ENCODE peak calls at places on chromosomes 7 and 10, in nine cellular contexts. One of them, this sample, is unnamed.

GRCh38 chr7:117084286-117084685 is 131.0 kb downstream of the ST7 start:
- DNase-seq in hippocampal formation: no peak
- DNase-seq in AG08396: no peak
- DNase-seq in C1 segment of cervical spinal cord: no peak
- DNase-seq in H9: no peak
- DNase-seq in NCI-H146: no peak
- DNase-seq in activated naive CD4-positive, alpha-beta T cell: no peak
- DNase-seq in stimulated activated CD8-positive, alpha-beta memory T cell treated with anti-CD3 and anti-CD28 coated beads, Interleukin-4, amount 100 ng/mL, for 1 hour: no peak
- DNase-seq in midbrain: no peak
- DNase-seq in this sample: no peak

GRCh38 chr7:19677201-19677600 is 31.6 kb downstream of the POLR1F start:
- DNase-seq in hippocampal formation: no peak
- DNase-seq in AG08396: no peak
- DNase-seq in C1 segment of cervical spinal cord: no peak
- DNase-seq in H9: no peak
- DNase-seq in NCI-H146: no peak
- DNase-seq in activated naive CD4-positive, alpha-beta T cell: no peak
- DNase-seq in stimulated activated CD8-positive, alpha-beta memory T cell treated with anti-CD3 and anti-CD28 coated beads, Interleukin-4, amount 100 ng/mL, for 1 hour: no peak
- DNase-seq in midbrain: no peak
- DNase-seq in this sample: no peak

GRCh38 chr10:98029149-98030092 is 1.0 kb downstream of the CRTAC1 start:
- DNase-seq in hippocampal formation: peak
- DNase-seq in AG08396: no peak
- DNase-seq in C1 segment of cervical spinal cord: no peak
- DNase-seq in H9: no peak
- DNase-seq in NCI-H146: peak
- DNase-seq in activated naive CD4-positive, alpha-beta T cell: no peak
- DNase-seq in stimulated activated CD8-positive, alpha-beta memory T cell treated with anti-CD3 and anti-CD28 coated beads, Interleukin-4, amount 100 ng/mL, for 1 hour: no peak
- DNase-seq in midbrain: no peak
- DNase-seq in this sample: no peak

GRCh38 chr10:103451871-103452713 is at the start of gene CALHM2:
- DNase-seq in hippocampal formation: peak
- DNase-seq in AG08396: peak
- DNase-seq in C1 segment of cervical spinal cord: peak
- DNase-seq in H9: peak
- DNase-seq in NCI-H146: peak
- DNase-seq in activated naive CD4-positive, alpha-beta T cell: peak
- DNase-seq in stimulated activated CD8-positive, alpha-beta memory T cell treated with anti-CD3 and anti-CD28 coated beads, Interleukin-4, amount 100 ng/mL, for 1 hour: peak
- DNase-seq in midbrain: peak
- DNase-seq in this sample: no peak

GRCh38 chr10:51527806-51528205 is 171.6 kb downstream of the CSTF2T start:
- DNase-seq in hippocampal formation: no peak
- DNase-seq in AG08396: no peak
- DNase-seq in C1 segment of cervical spinal cord: no peak
- DNase-seq in H9: no peak
- DNase-seq in NCI-H146: no peak
- DNase-seq in activated naive CD4-positive, alpha-beta T cell: no peak
- DNase-seq in stimulated activated CD8-positive, alpha-beta memory T cell treated with anti-CD3 and anti-CD28 coated beads, Interleukin-4, amount 100 ng/mL, for 1 hour: no peak
- DNase-seq in midbrain: no peak
- DNase-seq in this sample: no peak

GRCh38 chr10:102628451-102628911 is 15.8 kb upstream of the TRIM8 start:
- DNase-seq in hippocampal formation: peak
- DNase-seq in AG08396: no peak
- DNase-seq in C1 segment of cervical spinal cord: peak
- DNase-seq in H9: no peak
- DNase-seq in NCI-H146: no peak
- DNase-seq in activated naive CD4-positive, alpha-beta T cell: no peak
- DNase-seq in stimulated activated CD8-positive, alpha-beta memory T cell treated with anti-CD3 and anti-CD28 coated beads, Interleukin-4, amount 100 ng/mL, for 1 hour: no peak
- DNase-seq in midbrain: peak
- DNase-seq in this sample: no peak

GRCh38 chr10:73967022-73967429 is 30.9 kb upstream of the VCL start:
- DNase-seq in hippocampal formation: no peak
- DNase-seq in AG08396: no peak
- DNase-seq in C1 segment of cervical spinal cord: no peak
- DNase-seq in H9: peak
- DNase-seq in NCI-H146: no peak
- DNase-seq in activated naive CD4-positive, alpha-beta T cell: no peak
- DNase-seq in stimulated activated CD8-positive, alpha-beta memory T cell treated with anti-CD3 and anti-CD28 coated beads, Interleukin-4, amount 100 ng/mL, for 1 hour: no peak
- DNase-seq in midbrain: no peak
- DNase-seq in this sample: no peak

GRCh38 chr10:26781797-26782196 is 79.0 kb downstream of the ABI1 start:
- DNase-seq in hippocampal formation: no peak
- DNase-seq in AG08396: no peak
- DNase-seq in C1 segment of cervical spinal cord: no peak
- DNase-seq in H9: no peak
- DNase-seq in NCI-H146: no peak
- DNase-seq in activated naive CD4-positive, alpha-beta T cell: no peak
- DNase-seq in stimulated activated CD8-positive, alpha-beta memory T cell treated with anti-CD3 and anti-CD28 coated beads, Interleukin-4, amount 100 ng/mL, for 1 hour: no peak
- DNase-seq in midbrain: no peak
- DNase-seq in this sample: no peak

GRCh38 chr10:42734537-42734936 is 48.1 kb upstream of the BMS1 start:
- DNase-seq in hippocampal formation: no peak
- DNase-seq in AG08396: no peak
- DNase-seq in C1 segment of cervical spinal cord: no peak
- DNase-seq in H9: no peak
- DNase-seq in NCI-H146: no peak
- DNase-seq in activated naive CD4-positive, alpha-beta T cell: no peak
- DNase-seq in stimulated activated CD8-positive, alpha-beta memory T cell treated with anti-CD3 and anti-CD28 coated beads, Interleukin-4, amount 100 ng/mL, for 1 hour: no peak
- DNase-seq in midbrain: no peak
- DNase-seq in this sample: no peak

GRCh38 chr10:122551450-122551849 is 9.1 kb upstream of the DMBT1 start:
- DNase-seq in hippocampal formation: peak
- DNase-seq in AG08396: no peak
- DNase-seq in C1 segment of cervical spinal cord: no peak
- DNase-seq in H9: peak
- DNase-seq in NCI-H146: no peak
- DNase-seq in activated naive CD4-positive, alpha-beta T cell: no peak
- DNase-seq in stimulated activated CD8-positive, alpha-beta memory T cell treated with anti-CD3 and anti-CD28 coated beads, Interleukin-4, amount 100 ng/mL, for 1 hour: no peak
- DNase-seq in midbrain: no peak
- DNase-seq in this sample: no peak

GRCh38 chr10:77516575-77516974 is 121.0 kb downstream of the KCNMA1 start:
- DNase-seq in hippocampal formation: no peak
- DNase-seq in AG08396: no peak
- DNase-seq in C1 segment of cervical spinal cord: no peak
- DNase-seq in H9: no peak
- DNase-seq in NCI-H146: peak
- DNase-seq in activated naive CD4-positive, alpha-beta T cell: no peak
- DNase-seq in stimulated activated CD8-positive, alpha-beta memory T cell treated with anti-CD3 and anti-CD28 coated beads, Interleukin-4, amount 100 ng/mL, for 1 hour: no peak
- DNase-seq in midbrain: no peak
- DNase-seq in this sample: no peak

GRCh38 chr10:118585234-118585633 is 10.2 kb downstream of the PRLHR start:
- DNase-seq in hippocampal formation: no peak
- DNase-seq in AG08396: no peak
- DNase-seq in C1 segment of cervical spinal cord: no peak
- DNase-seq in H9: no peak
- DNase-seq in NCI-H146: no peak
- DNase-seq in activated naive CD4-positive, alpha-beta T cell: no peak
- DNase-seq in stimulated activated CD8-positive, alpha-beta memory T cell treated with anti-CD3 and anti-CD28 coated beads, Interleukin-4, amount 100 ng/mL, for 1 hour: no peak
- DNase-seq in midbrain: no peak
- DNase-seq in this sample: no peak

GRCh38 chr10:80187465-80188409 is 17.6 kb downstream of the ANXA11 start:
- DNase-seq in hippocampal formation: no peak
- DNase-seq in AG08396: no peak
- DNase-seq in C1 segment of cervical spinal cord: no peak
- DNase-seq in H9: no peak
- DNase-seq in NCI-H146: peak
- DNase-seq in activated naive CD4-positive, alpha-beta T cell: peak
- DNase-seq in stimulated activated CD8-positive, alpha-beta memory T cell treated with anti-CD3 and anti-CD28 coated beads, Interleukin-4, amount 100 ng/mL, for 1 hour: peak
- DNase-seq in midbrain: no peak
- DNase-seq in this sample: no peak

GRCh38 chr7:129903935-129904334 is 48.8 kb downstream of the UBE2H start:
- DNase-seq in hippocampal formation: no peak
- DNase-seq in AG08396: no peak
- DNase-seq in C1 segment of cervical spinal cord: no peak
- DNase-seq in H9: no peak
- DNase-seq in NCI-H146: no peak
- DNase-seq in activated naive CD4-positive, alpha-beta T cell: no peak
- DNase-seq in stimulated activated CD8-positive, alpha-beta memory T cell treated with anti-CD3 and anti-CD28 coated beads, Interleukin-4, amount 100 ng/mL, for 1 hour: no peak
- DNase-seq in midbrain: no peak
- DNase-seq in this sample: no peak

GRCh38 chr7:100211342-100211780 is 8.4 kb upstream of the PVRIG start:
- DNase-seq in hippocampal formation: no peak
- DNase-seq in AG08396: no peak
- DNase-seq in C1 segment of cervical spinal cord: no peak
- DNase-seq in H9: no peak
- DNase-seq in NCI-H146: no peak
- DNase-seq in activated naive CD4-positive, alpha-beta T cell: no peak
- DNase-seq in stimulated activated CD8-positive, alpha-beta memory T cell treated with anti-CD3 and anti-CD28 coated beads, Interleukin-4, amount 100 ng/mL, for 1 hour: no peak
- DNase-seq in midbrain: no peak
- DNase-seq in this sample: no peak

GRCh38 chr10:110843796-110844616 is 27.7 kb upstream of the PDCD4 start:
- DNase-seq in hippocampal formation: no peak
- DNase-seq in AG08396: no peak
- DNase-seq in C1 segment of cervical spinal cord: no peak
- DNase-seq in H9: no peak
- DNase-seq in NCI-H146: no peak
- DNase-seq in activated naive CD4-positive, alpha-beta T cell: no peak
- DNase-seq in stimulated activated CD8-positive, alpha-beta memory T cell treated with anti-CD3 and anti-CD28 coated beads, Interleukin-4, amount 100 ng/mL, for 1 hour: no peak
- DNase-seq in midbrain: no peak
- DNase-seq in this sample: no peak

This sample was measured in type B pancreatic cell.